ENCODE peak calls at places on chromosomes 11 and 22, in eight cellular contexts. One of them, this sample, is unnamed.

GRCh38 chr11:119106564-119107537 is at the start of gene C2CD2L:
- DNase-seq in H9: peak
- DNase-seq in fibroblast of lung: peak
- DNase-seq in cardiac muscle cell: peak
- DNase-seq in dorsolateral prefrontal cortex: peak
- DNase-seq in mucosa of descending colon: peak
- DNase-seq in lower leg skin: peak
- DNase-seq in glutamatergic neuron: peak
- DNase-seq in this sample: peak

GRCh38 chr22:20798974-20799373 is 25.1 kb downstream of the SERPIND1 start:
- DNase-seq in lower leg skin: no peak
- DNase-seq in cardiac muscle cell: no peak
- DNase-seq in fibroblast of lung: no peak
- DNase-seq in glutamatergic neuron: no peak
- DNase-seq in dorsolateral prefrontal cortex: no peak
- DNase-seq in mucosa of descending colon: no peak
- DNase-seq in H9: no peak
- DNase-seq in this sample: no peak

GRCh38 chr11:85903406-85903805 is 48.2 kb downstream of the CCDC83 start:
- DNase-seq in dorsolateral prefrontal cortex: no peak
- DNase-seq in fibroblast of lung: no peak
- DNase-seq in glutamatergic neuron: no peak
- DNase-seq in cardiac muscle cell: no peak
- DNase-seq in mucosa of descending colon: no peak
- DNase-seq in H9: no peak
- DNase-seq in lower leg skin: no peak
- DNase-seq in this sample: no peak

GRCh38 chr22:22375586-22376351 is 131.2 kb downstream of the VPREB1 start:
- DNase-seq in dorsolateral prefrontal cortex: no peak
- DNase-seq in H9: no peak
- DNase-seq in mucosa of descending colon: no peak
- DNase-seq in lower leg skin: no peak
- DNase-seq in fibroblast of lung: no peak
- DNase-seq in cardiac muscle cell: no peak
- DNase-seq in glutamatergic neuron: no peak
- DNase-seq in this sample: no peak

GRCh38 chr11:47166368-47166767 is 10.3 kb downstream of the ARFGAP2 start:
- DNase-seq in fibroblast of lung: no peak
- DNase-seq in mucosa of descending colon: no peak
- DNase-seq in H9: no peak
- DNase-seq in lower leg skin: no peak
- DNase-seq in dorsolateral prefrontal cortex: no peak
- DNase-seq in glutamatergic neuron: no peak
- DNase-seq in cardiac muscle cell: no peak
- DNase-seq in this sample: no peak

GRCh38 chr11:116692318-116693106 is 80.3 kb downstream of the BUD13 start:
- DNase-seq in mucosa of descending colon: no peak
- DNase-seq in H9: no peak
- DNase-seq in glutamatergic neuron: no peak
- DNase-seq in fibroblast of lung: no peak
- DNase-seq in dorsolateral prefrontal cortex: no peak
- DNase-seq in cardiac muscle cell: no peak
- DNase-seq in lower leg skin: peak
- DNase-seq in this sample: no peak

GRCh38 chr22:43825651-43826050 is 13.5 kb upstream of the EFCAB6 start:
- DNase-seq in H9: peak
- DNase-seq in lower leg skin: peak
- DNase-seq in cardiac muscle cell: no peak
- DNase-seq in dorsolateral prefrontal cortex: no peak
- DNase-seq in glutamatergic neuron: no peak
- DNase-seq in mucosa of descending colon: no peak
- DNase-seq in fibroblast of lung: no peak
- DNase-seq in this sample: no peak

GRCh38 chr22:27842994-27843431 is 41.5 kb upstream of the MN1 start:
- DNase-seq in cardiac muscle cell: no peak
- DNase-seq in fibroblast of lung: no peak
- DNase-seq in H9: no peak
- DNase-seq in glutamatergic neuron: no peak
- DNase-seq in lower leg skin: peak
- DNase-seq in dorsolateral prefrontal cortex: no peak
- DNase-seq in mucosa of descending colon: no peak
- DNase-seq in this sample: no peak

GRCh38 chr11:129225190-129225589 is 33.1 kb upstream of the ARHGAP32 start:
- DNase-seq in mucosa of descending colon: no peak
- DNase-seq in H9: no peak
- DNase-seq in lower leg skin: no peak
- DNase-seq in cardiac muscle cell: peak
- DNase-seq in fibroblast of lung: peak
- DNase-seq in dorsolateral prefrontal cortex: no peak
- DNase-seq in glutamatergic neuron: no peak
- DNase-seq in this sample: no peak

DNA sequence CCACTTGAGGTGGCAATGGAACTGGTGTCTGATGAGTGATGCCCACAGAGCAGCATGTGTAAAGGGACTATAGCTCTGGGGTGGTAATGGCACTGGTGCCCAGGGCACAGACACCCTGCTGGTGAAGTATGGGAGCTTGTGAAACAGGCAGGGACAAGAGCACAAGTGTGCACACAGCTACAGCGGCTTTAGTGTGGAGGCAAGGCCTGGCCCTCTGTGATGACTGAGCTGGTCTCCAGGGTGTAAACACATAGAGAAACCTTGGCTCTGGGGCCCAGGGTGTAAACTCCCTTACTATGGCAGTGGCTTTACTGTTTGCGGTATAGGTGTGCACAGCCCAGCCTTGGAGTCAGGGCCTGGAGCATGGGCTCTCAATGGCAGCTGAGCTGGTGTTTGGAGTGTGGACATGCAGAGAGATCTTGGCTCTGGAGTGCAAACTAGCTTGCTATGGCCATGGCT is 46.3 kb downstream of the BIRC2 start:
- DNase-seq in lower leg skin: no peak
- DNase-seq in H9: no peak
- DNase-seq in dorsolateral prefrontal cortex: no peak
- DNase-seq in glutamatergic neuron: no peak
- DNase-seq in cardiac muscle cell: no peak
- DNase-seq in mucosa of descending colon: no peak
- DNase-seq in fibroblast of lung: no peak
- DNase-seq in this sample: no peak
- TF ChIP-seq CTCF in lower leg skin: no peak
- TF ChIP-seq CTCF in H9: no peak
- TF ChIP-seq CTCF in dorsolateral prefrontal cortex: no peak
- TF ChIP-seq CTCF in glutamatergic neuron: no peak
- TF ChIP-seq CTCF in cardiac muscle cell: no peak
- TF ChIP-seq CTCF in mucosa of descending colon: no peak
- TF ChIP-seq CTCF in fibroblast of lung: no peak
- TF ChIP-seq CTCF in this sample: no peak

GRCh38 chr11:69890476-69890875 is 71.3 kb upstream of the FGF3 start:
- DNase-seq in dorsolateral prefrontal cortex: no peak
- DNase-seq in mucosa of descending colon: peak
- DNase-seq in H9: no peak
- DNase-seq in cardiac muscle cell: no peak
- DNase-seq in lower leg skin: no peak
- DNase-seq in glutamatergic neuron: peak
- DNase-seq in fibroblast of lung: no peak
- DNase-seq in this sample: no peak

GRCh38 chr11:69893631-69894030 is 74.4 kb upstream of the FGF3 start:
- DNase-seq in cardiac muscle cell: no peak
- DNase-seq in fibroblast of lung: no peak
- DNase-seq in lower leg skin: no peak
- DNase-seq in mucosa of descending colon: peak
- DNase-seq in dorsolateral prefrontal cortex: no peak
- DNase-seq in glutamatergic neuron: peak
- DNase-seq in H9: no peak
- DNase-seq in this sample: no peak

GRCh38 chr11:69891421-69892236 is 72.4 kb upstream of the FGF3 start:
- DNase-seq in cardiac muscle cell: no peak
- DNase-seq in mucosa of descending colon: peak
- DNase-seq in dorsolateral prefrontal cortex: no peak
- DNase-seq in H9: no peak
- DNase-seq in lower leg skin: no peak
- DNase-seq in fibroblast of lung: no peak
- DNase-seq in glutamatergic neuron: peak
- DNase-seq in this sample: no peak

GRCh38 chr11:69892986-69893555 is 73.9 kb upstream of the FGF3 start:
- DNase-seq in dorsolateral prefrontal cortex: no peak
- DNase-seq in H9: no peak
- DNase-seq in cardiac muscle cell: no peak
- DNase-seq in fibroblast of lung: no peak
- DNase-seq in lower leg skin: no peak
- DNase-seq in mucosa of descending colon: peak
- DNase-seq in glutamatergic neuron: peak
- DNase-seq in this sample: no peak

DNA sequence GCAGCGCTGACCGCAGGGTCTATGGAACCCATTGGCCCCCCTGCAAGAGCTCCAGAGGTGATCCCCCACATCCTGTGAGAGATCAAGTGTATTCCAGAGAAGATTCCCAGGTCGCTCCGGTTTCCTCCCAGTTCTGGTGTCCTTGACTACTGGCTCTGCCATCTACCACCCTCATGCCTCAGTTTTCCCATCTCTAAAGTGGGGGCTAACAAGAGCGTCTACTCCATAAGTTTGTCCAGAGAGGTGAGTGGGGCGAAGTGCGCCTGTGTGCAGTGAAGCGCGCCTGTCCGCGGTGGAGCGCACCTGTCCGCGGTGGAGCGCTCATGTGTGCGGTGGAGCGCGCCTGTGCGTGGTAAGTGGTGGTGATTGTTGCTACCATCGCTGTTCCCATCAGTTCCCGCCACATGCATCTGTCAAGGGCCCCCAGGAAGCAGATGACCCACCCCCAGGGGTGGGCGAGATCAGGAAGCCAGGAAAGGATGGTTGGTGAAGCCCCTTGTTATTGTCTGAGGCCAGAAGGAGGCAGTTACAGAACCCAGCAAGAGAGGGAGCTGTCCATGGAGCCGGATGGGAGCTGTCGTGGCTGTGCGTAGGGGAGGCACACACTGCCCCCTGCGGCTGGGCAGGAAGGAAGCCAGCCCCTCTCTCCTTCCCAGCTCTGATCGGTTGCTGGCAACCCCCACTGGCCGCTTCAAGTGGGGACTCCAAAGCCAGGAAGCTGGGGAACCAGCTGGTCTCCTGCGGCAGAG is 73.2 kb upstream of the FGF3 start:
- DNase-seq in mucosa of descending colon: peak
- DNase-seq in glutamatergic neuron: peak
- DNase-seq in fibroblast of lung: no peak
- DNase-seq in cardiac muscle cell: no peak
- DNase-seq in H9: peak
- DNase-seq in dorsolateral prefrontal cortex: no peak
- DNase-seq in lower leg skin: no peak
- DNase-seq in this sample: no peak
- TF ChIP-seq CTCF in mucosa of descending colon: no peak
- TF ChIP-seq CTCF in glutamatergic neuron: peak
- TF ChIP-seq CTCF in fibroblast of lung: peak
- TF ChIP-seq CTCF in cardiac muscle cell: peak
- TF ChIP-seq CTCF in H9: peak
- TF ChIP-seq CTCF in dorsolateral prefrontal cortex: no peak
- TF ChIP-seq CTCF in lower leg skin: no peak
- TF ChIP-seq CTCF in this sample: no peak

GRCh38 chr11:12285106-12285505 is 92.3 kb upstream of the PARVA start:
- DNase-seq in cardiac muscle cell: peak
- DNase-seq in H9: no peak
- DNase-seq in mucosa of descending colon: no peak
- DNase-seq in fibroblast of lung: peak
- DNase-seq in dorsolateral prefrontal cortex: no peak
- DNase-seq in lower leg skin: peak
- DNase-seq in glutamatergic neuron: no peak
- DNase-seq in this sample: no peak

GRCh38 chr11:12285811-12286222 is 91.6 kb upstream of the PARVA start:
- DNase-seq in dorsolateral prefrontal cortex: no peak
- DNase-seq in mucosa of descending colon: no peak
- DNase-seq in fibroblast of lung: peak
- DNase-seq in lower leg skin: peak
- DNase-seq in H9: no peak
- DNase-seq in cardiac muscle cell: peak
- DNase-seq in glutamatergic neuron: no peak
- DNase-seq in this sample: no peak

GRCh38 chr11:12286606-12287005 is 90.8 kb upstream of the PARVA start:
- DNase-seq in fibroblast of lung: no peak
- DNase-seq in cardiac muscle cell: no peak
- DNase-seq in lower leg skin: peak
- DNase-seq in dorsolateral prefrontal cortex: no peak
- DNase-seq in mucosa of descending colon: no peak
- DNase-seq in H9: no peak
- DNase-seq in glutamatergic neuron: no peak
- DNase-seq in this sample: no peak

GRCh38 chr11:12282676-12283075 is 94.7 kb upstream of the PARVA start:
- DNase-seq in lower leg skin: no peak
- DNase-seq in fibroblast of lung: peak
- DNase-seq in cardiac muscle cell: no peak
- DNase-seq in glutamatergic neuron: no peak
- DNase-seq in dorsolateral prefrontal cortex: no peak
- DNase-seq in H9: no peak
- DNase-seq in mucosa of descending colon: no peak
- DNase-seq in this sample: no peak

GRCh38 chr11:12284321-12285050 is 92.9 kb upstream of the PARVA start:
- DNase-seq in glutamatergic neuron: no peak
- DNase-seq in lower leg skin: peak
- DNase-seq in H9: peak
- DNase-seq in cardiac muscle cell: peak
- DNase-seq in dorsolateral prefrontal cortex: no peak
- DNase-seq in fibroblast of lung: peak
- DNase-seq in mucosa of descending colon: no peak
- DNase-seq in this sample: no peak
- TF ChIP-seq CTCF in glutamatergic neuron: no peak
- TF ChIP-seq CTCF in lower leg skin: no peak
- TF ChIP-seq CTCF in H9: no peak
- TF ChIP-seq CTCF in cardiac muscle cell: no peak
- TF ChIP-seq CTCF in dorsolateral prefrontal cortex: no peak
- TF ChIP-seq CTCF in fibroblast of lung: no peak
- TF ChIP-seq CTCF in mucosa of descending colon: no peak
- TF ChIP-seq CTCF in this sample: no peak

GRCh38 chr22:30206964-30207363 is 39.6 kb downstream of the LIF start:
- DNase-seq in glutamatergic neuron: no peak
- DNase-seq in H9: peak
- DNase-seq in mucosa of descending colon: no peak
- DNase-seq in lower leg skin: peak
- DNase-seq in cardiac muscle cell: peak
- DNase-seq in fibroblast of lung: peak
- DNase-seq in dorsolateral prefrontal cortex: peak
- DNase-seq in this sample: no peak

GRCh38 chr22:30209642-30210041 is 36.9 kb downstream of the LIF start:
- DNase-seq in lower leg skin: no peak
- DNase-seq in H9: no peak
- DNase-seq in mucosa of descending colon: no peak
- DNase-seq in fibroblast of lung: no peak
- DNase-seq in dorsolateral prefrontal cortex: no peak
- DNase-seq in glutamatergic neuron: no peak
- DNase-seq in cardiac muscle cell: no peak
- DNase-seq in this sample: no peak

GRCh38 chr22:30211124-30211820 is 35.3 kb downstream of the LIF start:
- DNase-seq in dorsolateral prefrontal cortex: peak
- DNase-seq in fibroblast of lung: no peak
- DNase-seq in glutamatergic neuron: no peak
- DNase-seq in mucosa of descending colon: no peak
- DNase-seq in H9: no peak
- DNase-seq in lower leg skin: no peak
- DNase-seq in cardiac muscle cell: no peak
- DNase-seq in this sample: no peak

GRCh38 chr22:30210235-30210831 is 36.2 kb downstream of the LIF start:
- DNase-seq in dorsolateral prefrontal cortex: peak
- DNase-seq in lower leg skin: no peak
- DNase-seq in glutamatergic neuron: no peak
- DNase-seq in H9: peak
- DNase-seq in cardiac muscle cell: peak
- DNase-seq in fibroblast of lung: peak
- DNase-seq in mucosa of descending colon: no peak
- DNase-seq in this sample: no peak

GRCh38 chr22:30208631-30209603 is 37.6 kb downstream of the LIF start:
- DNase-seq in glutamatergic neuron: no peak
- DNase-seq in H9: no peak
- DNase-seq in lower leg skin: peak
- DNase-seq in fibroblast of lung: peak
- DNase-seq in cardiac muscle cell: peak
- DNase-seq in dorsolateral prefrontal cortex: no peak
- DNase-seq in mucosa of descending colon: no peak
- DNase-seq in this sample: no peak
- TF ChIP-seq CTCF in glutamatergic neuron: no peak
- TF ChIP-seq CTCF in H9: no peak
- TF ChIP-seq CTCF in lower leg skin: no peak
- TF ChIP-seq CTCF in fibroblast of lung: no peak
- TF ChIP-seq CTCF in cardiac muscle cell: no peak
- TF ChIP-seq CTCF in dorsolateral prefrontal cortex: no peak
- TF ChIP-seq CTCF in mucosa of descending colon: no peak
- TF ChIP-seq CTCF in this sample: no peak